ENCODE peak calls at places on chromosome X, in five cellular contexts. N is COR-L47, O is transverse colon, Z is NAMALWA, X is uterus. L is an unnamed sample.

GRCh38 chrX:53287493-53288138 is 6.2 kb upstream of the IQSEC2 start:
- DNase-seq in X (peak), N (peak), O (peak), Z (peak), L (peak)

GRCh38 chrX:129739591-129739990 is 812 bp downstream of the XPNPEP2 start:
- DNase-seq in Z (no peak), N (no peak), X (no peak), O (no peak), L (no peak)

GRCh38 chrX:129000797-129001196 is 522.5 kb downstream of the SMARCA1 start:
- DNase-seq in X (no peak), N (no peak), Z (no peak), O (no peak), L (no peak)

GRCh38 chrX:41386222-41386990 is 52.4 kb downstream of the DDX3X start:
- DNase-seq in X (no peak), Z (no peak), N (no peak), O (no peak), L (no peak)

GRCh38 chrX:2540426-2540942 is 39.7 kb upstream of the DHRSX start:
- DNase-seq in X (no peak), N (no peak), O (no peak), Z (no peak), L (no peak)

GRCh38 chrX:66553973-66554372 is 84.9 kb downstream of the EDA2R start:
- DNase-seq in Z (no peak), N (no peak), X (no peak), O (no peak), L (peak)

GRCh38 chrX:83511208-83511607 is 3.1 kb downstream of the POU3F4 start:
- DNase-seq in O (no peak), X (no peak), N (no peak), Z (no peak), L (no peak)

GRCh38 chrX:716136-716535 is 85.5 kb downstream of the SHOX start:
- DNase-seq in N (no peak), O (no peak), X (no peak), Z (no peak), L (no peak)

GRCh38 chrX:42686296-42686695 is 91.7 kb downstream of the PPP1R2C start:
- DNase-seq in O (no peak), Z (no peak), X (no peak), N (no peak), L (no peak)

GRCh38 chrX:106170318-106170717 is 2.2 kb downstream of the PWWP3B start:
- DNase-seq in X (no peak), N (no peak), Z (peak), O (no peak), L (no peak)

GRCh38 chrX:115226929-115227328 is 7.0 kb downstream of the LRCH2 start:
- DNase-seq in Z (peak), O (no peak), X (no peak), N (peak), L (peak)

GRCh38 chrX:30577362-30577961 is at the start of gene TASL:
- DNase-seq in O (peak), X (no peak), Z (peak), N (no peak), L (peak)

GRCh38 chrX:114889454-114889853 is 128.0 kb downstream of the IL13RA2 start:
- DNase-seq in X (no peak), N (no peak), O (no peak), Z (no peak), L (no peak)

GRCh38 chrX:1212532-1212931 is at the start of gene CRLF2:
- DNase-seq in X (no peak), N (no peak), O (no peak), Z (peak), L (peak)

GRCh38 chrX:150409486-150409885 is 46.4 kb downstream of the MAMLD1 start:
- DNase-seq in Z (no peak), X (no peak), N (no peak), O (no peak), L (no peak)

GRCh38 chrX:110420771-110421498 is 62.3 kb downstream of the RTL9 start:
- DNase-seq in Z (peak), O (no peak), X (no peak), N (no peak), L (peak)

GRCh38 chrX:13463608-13464007 is 105.8 kb upstream of the EGFL6 start:
- DNase-seq in N (peak), Z (peak), O (peak), X (peak), L (no peak)

GRCh38 chrX:135520022-135520552 is 373 bp upstream of the INTS6L start:
- DNase-seq in O (no peak), X (no peak), Z (no peak), N (no peak), L (peak)

GRCh38 chrX:135625995-135626394 is 87.4 kb upstream of the CT45A1 start:
- DNase-seq in N (no peak), O (no peak), Z (peak), X (no peak), L (peak)

GRCh38 chrX:9770319-9770718 is 4.7 kb upstream of the GPR143 start:
- DNase-seq in N (no peak), X (no peak), O (no peak), Z (peak), L (no peak)

GRCh38 chrX:39174761-39175417 is 373.6 kb downstream of the MID1IP1 start:
- DNase-seq in N (peak), O (peak), X (peak), Z (no peak), L (peak)

GRCh38 chrX:72358313-72358712 is 52.6 kb upstream of the CITED1 start:
- DNase-seq in X (no peak), O (no peak), N (no peak), Z (no peak), L (no peak)

GRCh38 chrX:32448945-32449344 is 762.4 kb downstream of the DMD start:
- DNase-seq in O (no peak), Z (peak), N (no peak), X (no peak), L (peak)

GRCh38 chrX:45743081-45743533 is 542.4 kb upstream of the DIPK2B start:
- DNase-seq in X (no peak), O (no peak), N (no peak), Z (no peak), L (peak)

GRCh38 chrX:112941209-112941788 is 100.7 kb upstream of the AMOT start:
- DNase-seq in Z (peak), X (no peak), O (peak), N (no peak), L (no peak)

GRCh38 chrX:140672840-140673731 is 36.5 kb upstream of the LINC00632 start:
- DNase-seq in X (no peak), Z (no peak), O (no peak), N (no peak), L (no peak)

GRCh38 chrX:11111947-11112346 is 815 bp downstream of the HCCS start:
- DNase-seq in O (peak), X (no peak), N (peak), Z (no peak), L (peak)

GRCh38 chrX:155048997-155049619 is 21.8 kb downstream of the CMC4 start:
- DNase-seq in X (peak), Z (peak), N (peak), O (peak), L (peak)

GRCh38 chrX:69163936-69164741 is 1.1 kb downstream of the PJA1 start:
- DNase-seq in N (no peak), X (peak), Z (peak), O (peak), L (no peak)

GRCh38 chrX:40144576-40144975 is 46.8 kb upstream of the BCOR start:
- DNase-seq in N (no peak), O (no peak), Z (no peak), X (no peak), L (no peak)

GRCh38 chrX:13078739-13079444 is 34.5 kb upstream of the FAM9C start:
- DNase-seq in O (peak), N (no peak), Z (peak), X (peak), L (no peak)

GRCh38 chrX:79366888-79367749 is at the start of gene ITM2A:
- DNase-seq in X (peak), O (peak), N (no peak), Z (no peak), L (no peak)

GRCh38 chrX:133921764-133922389 is 63.5 kb downstream of the GPC3 start:
- DNase-seq in X (no peak), N (no peak), Z (peak), O (peak), L (peak)

GRCh38 chrX:87663421-87663820 is 145.8 kb downstream of the KLHL4 start:
- DNase-seq in Z (no peak), X (no peak), O (no peak), N (no peak), L (no peak)

GRCh38 chrX:15567886-15568616 is 32.7 kb downstream of the ACE2 start:
- DNase-seq in Z (no peak), O (no peak), N (no peak), X (no peak), L (no peak)

L was measured in RPMI8226.